ENCODE peak calls at places on chromosomes 3 and 15, in nine cellular contexts. One of them, this sample, is unnamed.

GRCh38 chr3:152539191-152539764 is 270.5 kb downstream of the MBNL1 start:
- DNase-seq in EH: no peak
- DNase-seq in COLO829: no peak
- DNase-seq in amygdala: no peak
- DNase-seq in ACHN: no peak
- DNase-seq in activated gamma-delta T cell treated with Interleukin-2 at 50 U/mL for 16 hours: no peak
- DNase-seq in T-helper 17 cell: no peak
- DNase-seq in NCI-H748 treated with DMSO at 0.1 percent for 48 hours: no peak
- DNase-seq in mesenchymal stem cell: no peak
- DNase-seq in this sample: no peak

GRCh38 chr3:151581046-151581445 is 120.2 kb upstream of the IGSF10 start:
- DNase-seq in NCI-H748 treated with DMSO at 0.1 percent for 48 hours: no peak
- DNase-seq in mesenchymal stem cell: no peak
- DNase-seq in COLO829: no peak
- DNase-seq in amygdala: no peak
- DNase-seq in activated gamma-delta T cell treated with Interleukin-2 at 50 U/mL for 16 hours: no peak
- DNase-seq in ACHN: no peak
- DNase-seq in EH: peak
- DNase-seq in T-helper 17 cell: no peak
- DNase-seq in this sample: no peak

GRCh38 chr3:152185287-152185686 is 83.4 kb upstream of the MBNL1 start:
- DNase-seq in mesenchymal stem cell: no peak
- DNase-seq in ACHN: no peak
- DNase-seq in NCI-H748 treated with DMSO at 0.1 percent for 48 hours: no peak
- DNase-seq in EH: no peak
- DNase-seq in T-helper 17 cell: no peak
- DNase-seq in amygdala: no peak
- DNase-seq in activated gamma-delta T cell treated with Interleukin-2 at 50 U/mL for 16 hours: no peak
- DNase-seq in COLO829: no peak
- DNase-seq in this sample: no peak

GRCh38 chr3:114155370-114155821 is 23.5 kb downstream of the DRD3 start:
- DNase-seq in T-helper 17 cell: no peak
- DNase-seq in COLO829: peak
- DNase-seq in amygdala: no peak
- DNase-seq in ACHN: peak
- DNase-seq in activated gamma-delta T cell treated with Interleukin-2 at 50 U/mL for 16 hours: peak
- DNase-seq in mesenchymal stem cell: peak
- DNase-seq in EH: peak
- DNase-seq in NCI-H748 treated with DMSO at 0.1 percent for 48 hours: no peak
- DNase-seq in this sample: peak

GRCh38 chr15:77944002-77944867 is 133.3 kb downstream of the TBC1D2B start:
- DNase-seq in EH: peak
- DNase-seq in NCI-H748 treated with DMSO at 0.1 percent for 48 hours: no peak
- DNase-seq in COLO829: peak
- DNase-seq in mesenchymal stem cell: peak
- DNase-seq in amygdala: peak
- DNase-seq in T-helper 17 cell: peak
- DNase-seq in activated gamma-delta T cell treated with Interleukin-2 at 50 U/mL for 16 hours: no peak
- DNase-seq in ACHN: peak
- DNase-seq in this sample: no peak

GRCh38 chr15:45130291-45131000 is 652 bp downstream of the DUOX1 start:
- DNase-seq in mesenchymal stem cell: no peak
- DNase-seq in ACHN: no peak
- DNase-seq in activated gamma-delta T cell treated with Interleukin-2 at 50 U/mL for 16 hours: no peak
- DNase-seq in COLO829: no peak
- DNase-seq in NCI-H748 treated with DMSO at 0.1 percent for 48 hours: no peak
- DNase-seq in T-helper 17 cell: no peak
- DNase-seq in amygdala: no peak
- DNase-seq in EH: no peak
- DNase-seq in this sample: no peak

GRCh38 chr15:57647071-57647790 is 55.5 kb downstream of the MYZAP start:
- DNase-seq in EH: no peak
- DNase-seq in T-helper 17 cell: no peak
- DNase-seq in activated gamma-delta T cell treated with Interleukin-2 at 50 U/mL for 16 hours: no peak
- DNase-seq in ACHN: no peak
- DNase-seq in COLO829: no peak
- DNase-seq in NCI-H748 treated with DMSO at 0.1 percent for 48 hours: no peak
- DNase-seq in mesenchymal stem cell: no peak
- DNase-seq in amygdala: no peak
- DNase-seq in this sample: no peak

GRCh38 chr15:66560856-66561525 is 4.8 kb downstream of the LCTL start:
- DNase-seq in EH: no peak
- DNase-seq in NCI-H748 treated with DMSO at 0.1 percent for 48 hours: no peak
- DNase-seq in COLO829: no peak
- DNase-seq in mesenchymal stem cell: no peak
- DNase-seq in T-helper 17 cell: no peak
- DNase-seq in activated gamma-delta T cell treated with Interleukin-2 at 50 U/mL for 16 hours: no peak
- DNase-seq in ACHN: no peak
- DNase-seq in amygdala: no peak
- DNase-seq in this sample: no peak

GRCh38 chr3:50218448-50218847 is 13.4 kb downstream of the SLC38A3 start:
- DNase-seq in COLO829: no peak
- DNase-seq in amygdala: no peak
- DNase-seq in ACHN: no peak
- DNase-seq in mesenchymal stem cell: no peak
- DNase-seq in NCI-H748 treated with DMSO at 0.1 percent for 48 hours: no peak
- DNase-seq in EH: no peak
- DNase-seq in T-helper 17 cell: no peak
- DNase-seq in activated gamma-delta T cell treated with Interleukin-2 at 50 U/mL for 16 hours: no peak
- DNase-seq in this sample: no peak

GRCh38 chr15:66802087-66803001 is 100.3 kb downstream of the SMAD6 start:
- DNase-seq in amygdala: no peak
- DNase-seq in activated gamma-delta T cell treated with Interleukin-2 at 50 U/mL for 16 hours: no peak
- DNase-seq in EH: peak
- DNase-seq in mesenchymal stem cell: peak
- DNase-seq in NCI-H748 treated with DMSO at 0.1 percent for 48 hours: no peak
- DNase-seq in COLO829: no peak
- DNase-seq in T-helper 17 cell: no peak
- DNase-seq in ACHN: peak
- DNase-seq in this sample: no peak

GRCh38 chr3:46520531-46520930 is 22.8 kb downstream of the RTP3 start:
- DNase-seq in COLO829: no peak
- DNase-seq in activated gamma-delta T cell treated with Interleukin-2 at 50 U/mL for 16 hours: no peak
- DNase-seq in NCI-H748 treated with DMSO at 0.1 percent for 48 hours: no peak
- DNase-seq in EH: no peak
- DNase-seq in amygdala: no peak
- DNase-seq in T-helper 17 cell: no peak
- DNase-seq in mesenchymal stem cell: no peak
- DNase-seq in ACHN: no peak
- DNase-seq in this sample: no peak

GRCh38 chr3:193790086-193790990 is 197.3 kb downstream of the OPA1 start:
- DNase-seq in NCI-H748 treated with DMSO at 0.1 percent for 48 hours: no peak
- DNase-seq in EH: no peak
- DNase-seq in mesenchymal stem cell: no peak
- DNase-seq in ACHN: no peak
- DNase-seq in amygdala: no peak
- DNase-seq in T-helper 17 cell: no peak
- DNase-seq in activated gamma-delta T cell treated with Interleukin-2 at 50 U/mL for 16 hours: no peak
- DNase-seq in COLO829: no peak
- DNase-seq in this sample: no peak

This sample was measured in A549.